ENCODE peak calls at places on chromosomes 12 and 14, in ten cellular contexts. E is mammary epithelial cell; Q is AG08396; F is stimulated activated CD4-positive, alpha-beta T cell treated with anti-CD3 and anti-CD28 coated beads, Interleukin-1b, Interleukin-23, amount 100 ng/mL, for 24 hours; A is fibroblast of the conjunctiva; I is GM03348; K is NCI-H1092 treated with DMSO at 0.1 percent for 48 hours; Y is hepatic stellate cell; D is foreskin melanocyte; P is GM23338. R is an unnamed sample.

GRCh38 chr12:13165578-13166120 is 30.9 kb upstream of the EMP1 start:
- DNase-seq in E (peak; percentile 99), Q (peak; percentile 62), F (peak; percentile 33), A (no peak), I (peak; percentile 63), K (no peak), Y (peak; percentile 49), D (no peak), P (no peak), R (peak; percentile 63)

GRCh38 chr14:57382283-57382682 is 8.1 kb upstream of the NAA30 start:
- DNase-seq in E (peak; percentile 81), Q (peak; percentile 34), F (no peak), A (peak; percentile 23), I (peak; percentile 44), K (no peak), Y (peak; percentile 36), D (peak; percentile 88), P (no peak), R (peak; percentile 96)

GRCh38 chr14:69318241-69318640 is 58.3 kb downstream of the GALNT16 start:
- DNase-seq in E (no peak), Q (no peak), F (no peak), A (no peak), I (peak; percentile 2), K (no peak), Y (no peak), D (no peak), P (no peak), R (no peak)

GRCh38 chr12:54146506-54147145 is 42.2 kb downstream of the SMUG1 start:
- DNase-seq in E (no peak), Q (no peak), F (no peak), A (no peak), I (no peak), K (no peak), Y (no peak), D (no peak), P (no peak), R (no peak)

GRCh38 chr12:96190403-96191170 is 3.6 kb upstream of the ELK3 start:
- DNase-seq in E (peak; percentile 71), Q (peak; percentile 52), F (no peak), A (no peak), I (peak; percentile 40), K (no peak), Y (no peak), D (no peak), P (no peak), R (peak; percentile 69)

GRCh38 chr12:104730761-104731160 is 227.3 kb downstream of the SLC41A2 start:
- DNase-seq in E (no peak), Q (no peak), F (no peak), A (no peak), I (no peak), K (no peak), Y (no peak), D (no peak), P (no peak), R (no peak)

GRCh38 chr14:59482471-59483331 is 1.5 kb downstream of the L3HYPDH start:
- DNase-seq in E (peak; percentile 83), Q (peak; percentile 74), F (no peak), A (peak; percentile 71), I (peak; percentile 64), K (peak; percentile 25), Y (peak; percentile 43), D (peak; percentile 60), P (no peak), R (peak; percentile 95)

GRCh38 chr12:97465012-97465345 is 2.4 kb downstream of the RMST start:
- DNase-seq in E (no peak), Q (no peak), F (no peak), A (no peak), I (no peak), K (peak; percentile 90), Y (no peak), D (no peak), P (peak; percentile 88), R (no peak)

GRCh38 chr14:99857551-99857950 is 64.3 kb downstream of the EML1 start:
- DNase-seq in E (no peak), Q (no peak), F (no peak), A (no peak), I (no peak), K (no peak), Y (no peak), D (no peak), P (no peak), R (no peak)

GRCh38 chr12:12558291-12558690 is 4.4 kb downstream of the DUSP16 start:
- DNase-seq in E (no peak), Q (no peak), F (no peak), A (no peak), I (no peak), K (no peak), Y (no peak), D (no peak), P (no peak), R (no peak)

GRCh38 chr14:101704140-101704539 is 57.4 kb upstream of the PPP2R5C start:
- DNase-seq in E (no peak), Q (no peak), F (no peak), A (no peak), I (no peak), K (no peak), Y (no peak), D (no peak), P (no peak), R (no peak)

GRCh38 chr14:84001023-84001422 is 1528.9 kb upstream of the FLRT2 start:
- DNase-seq in E (no peak), Q (no peak), F (no peak), A (no peak), I (no peak), K (no peak), Y (no peak), D (no peak), P (no peak), R (no peak)

GRCh38 chr12:76266797-76267196 is 81.4 kb downstream of the BBS10 start:
- DNase-seq in E (peak; percentile 72), Q (peak; percentile 62), F (no peak), A (peak; percentile 50), I (peak; percentile 75), K (no peak), Y (peak; percentile 30), D (no peak), P (no peak), R (peak; percentile 92)

GRCh38 chr14:55976619-55977018 is 141.6 kb upstream of the PELI2 start:
- DNase-seq in E (no peak), Q (no peak), F (no peak), A (no peak), I (no peak), K (peak; percentile 74), Y (no peak), D (no peak), P (no peak), R (no peak)

GRCh38 chr12:52416788-52417187 is 10.7 kb upstream of the KRT82 start:
- DNase-seq in E (no peak), Q (no peak), F (no peak), A (no peak), I (no peak), K (no peak), Y (no peak), D (no peak), P (no peak), R (no peak)

GRCh38 chr14:24185741-24186140 is 2.9 kb downstream of the IPO4 start:
- DNase-seq in E (no peak), Q (no peak), F (no peak), A (no peak), I (no peak), K (no peak), Y (no peak), D (no peak), P (no peak), R (no peak)

GRCh38 chr12:121949643-121950397 is 31.4 kb downstream of the CFAP251 start:
- DNase-seq in E (peak; percentile 99), Q (peak; percentile 55), F (no peak), A (peak; percentile 75), I (peak; percentile 38), K (no peak), Y (peak; percentile 72), D (peak; percentile 49), P (no peak), R (peak; percentile 73)

GRCh38 chr12:2052861-2053674 is at the start of gene CACNA1C:
- DNase-seq in E (peak; percentile 43), Q (peak; percentile 91), F (no peak), A (no peak), I (peak; percentile 93), K (peak; percentile 77), Y (peak; percentile 85), D (no peak), P (peak; percentile 71), R (peak; percentile 48)

GRCh38 chr12:104376650-104377506 is 73.3 kb downstream of the EID3 start:
- DNase-seq in E (no peak), Q (no peak), F (no peak), A (no peak), I (peak; percentile 51), K (no peak), Y (no peak), D (no peak), P (no peak), R (peak; percentile 42)

GRCh38 chr12:67025543-67026114 is 243.5 kb upstream of the CAND1 start:
- DNase-seq in E (peak; percentile 28), Q (peak; percentile 29), F (peak; percentile 25), A (no peak), I (peak; percentile 58), K (peak; percentile 43), Y (peak; percentile 18), D (peak; percentile 21), P (peak; percentile 75), R (no peak)

GRCh38 chr14:49995162-49995561 is 102.3 kb downstream of the ARF6 start:
- DNase-seq in E (no peak), Q (no peak), F (no peak), A (no peak), I (peak; percentile 51), K (no peak), Y (no peak), D (no peak), P (no peak), R (no peak)

GRCh38 chr12:10291030-10291429 is 16.6 kb upstream of the KLRD1 start:
- DNase-seq in E (no peak), Q (no peak), F (no peak), A (no peak), I (no peak), K (no peak), Y (no peak), D (no peak), P (no peak), R (no peak)

GRCh38 chr12:2231011-2231595 is 178.3 kb downstream of the CACNA1C start:
- DNase-seq in E (no peak), Q (no peak), F (no peak), A (no peak), I (peak; percentile 46), K (no peak), Y (no peak), D (no peak), P (no peak), R (peak; percentile 39)

GRCh38 chr12:80186727-80187217 is 87.4 kb downstream of the OTOGL start:
- DNase-seq in E (peak; percentile 82), Q (peak; percentile 72), F (no peak), A (peak; percentile 94), I (peak; percentile 83), K (peak; percentile 19), Y (peak; percentile 51), D (peak; percentile 86), P (peak; percentile 92), R (peak; percentile 86)

GRCh38 chr14:105102893-105103292 is 37.7 kb upstream of the GPR132 start:
- DNase-seq in E (no peak), Q (peak; percentile 1), F (no peak), A (no peak), I (no peak), K (no peak), Y (no peak), D (no peak), P (no peak), R (no peak)

GRCh38 chr12:34404377-34405285 is 382.3 kb downstream of the ALG10 start:
- DNase-seq in E (no peak), Q (no peak), F (no peak), A (no peak), I (peak; percentile 5), K (no peak), Y (no peak), D (no peak), P (no peak), R (no peak)

GRCh38 chr14:74649673-74650072 is 37.6 kb upstream of the LTBP2 start:
- DNase-seq in E (peak; percentile 37), Q (no peak), F (no peak), A (no peak), I (peak; percentile 45), K (no peak), Y (peak; percentile 50), D (no peak), P (no peak), R (no peak)

GRCh38 chr14:105495990-105496830 is 5.2 kb downstream of the TEDC1 start:
- DNase-seq in E (no peak), Q (no peak), F (no peak), A (no peak), I (no peak), K (no peak), Y (no peak), D (no peak), P (no peak), R (no peak)

R was measured in foreskin fibroblast.